ENCODE peak calls at places on chromosomes 16 and 17, in seven cellular contexts. One of them, this sample, is unnamed.

GRCh38 chr17:2695243-2695960 is 16.2 kb downstream of the CLUH start:
- DNase-seq in activated CD8-positive, alpha-beta memory T cell treated with anti-CD3 and anti-CD28 coated beads for 1 hour: no peak
- DNase-seq in iPS-NIHi11: peak
- DNase-seq in hippocampal formation: no peak
- DNase-seq in mammary epithelial cell: no peak
- DNase-seq in stimulated activated CD4-positive, alpha-beta T cell treated with anti-CD3 and anti-CD28 coated beads, Interleukin-4, amount 100 ng/mL, for 4 hours: no peak
- DNase-seq in CD8-positive, alpha-beta memory T cell: no peak
- DNase-seq in this sample: no peak

GRCh38 chr17:81858967-81859905 is 1.1 kb downstream of the P4HB start:
- DNase-seq in activated CD8-positive, alpha-beta memory T cell treated with anti-CD3 and anti-CD28 coated beads for 1 hour: no peak
- DNase-seq in iPS-NIHi11: no peak
- DNase-seq in hippocampal formation: no peak
- DNase-seq in mammary epithelial cell: no peak
- DNase-seq in stimulated activated CD4-positive, alpha-beta T cell treated with anti-CD3 and anti-CD28 coated beads, Interleukin-4, amount 100 ng/mL, for 4 hours: no peak
- DNase-seq in CD8-positive, alpha-beta memory T cell: no peak
- DNase-seq in this sample: no peak

GRCh38 chr17:72707881-72708280 is 384.6 kb downstream of the SLC39A11 start:
- DNase-seq in activated CD8-positive, alpha-beta memory T cell treated with anti-CD3 and anti-CD28 coated beads for 1 hour: no peak
- DNase-seq in iPS-NIHi11: no peak
- DNase-seq in hippocampal formation: no peak
- DNase-seq in mammary epithelial cell: no peak
- DNase-seq in stimulated activated CD4-positive, alpha-beta T cell treated with anti-CD3 and anti-CD28 coated beads, Interleukin-4, amount 100 ng/mL, for 4 hours: no peak
- DNase-seq in CD8-positive, alpha-beta memory T cell: no peak
- DNase-seq in this sample: no peak

GRCh38 chr16:86286991-86287640 is 223.2 kb upstream of the FOXF1 start:
- DNase-seq in activated CD8-positive, alpha-beta memory T cell treated with anti-CD3 and anti-CD28 coated beads for 1 hour: no peak
- DNase-seq in iPS-NIHi11: peak
- DNase-seq in hippocampal formation: no peak
- DNase-seq in mammary epithelial cell: no peak
- DNase-seq in stimulated activated CD4-positive, alpha-beta T cell treated with anti-CD3 and anti-CD28 coated beads, Interleukin-4, amount 100 ng/mL, for 4 hours: no peak
- DNase-seq in CD8-positive, alpha-beta memory T cell: no peak
- DNase-seq in this sample: no peak

GRCh38 chr17:7825206-7825980 is 8.6 kb upstream of the KDM6B start:
- DNase-seq in activated CD8-positive, alpha-beta memory T cell treated with anti-CD3 and anti-CD28 coated beads for 1 hour: no peak
- DNase-seq in iPS-NIHi11: no peak
- DNase-seq in hippocampal formation: peak
- DNase-seq in mammary epithelial cell: no peak
- DNase-seq in stimulated activated CD4-positive, alpha-beta T cell treated with anti-CD3 and anti-CD28 coated beads, Interleukin-4, amount 100 ng/mL, for 4 hours: no peak
- DNase-seq in CD8-positive, alpha-beta memory T cell: no peak
- DNase-seq in this sample: no peak

GRCh38 chr16:67672306-67672705 is 5.7 kb downstream of the C16orf86 start:
- DNase-seq in activated CD8-positive, alpha-beta memory T cell treated with anti-CD3 and anti-CD28 coated beads for 1 hour: no peak
- DNase-seq in iPS-NIHi11: no peak
- DNase-seq in hippocampal formation: no peak
- DNase-seq in mammary epithelial cell: no peak
- DNase-seq in stimulated activated CD4-positive, alpha-beta T cell treated with anti-CD3 and anti-CD28 coated beads, Interleukin-4, amount 100 ng/mL, for 4 hours: no peak
- DNase-seq in CD8-positive, alpha-beta memory T cell: no peak
- DNase-seq in this sample: no peak

GRCh38 chr16:4500283-4500682 is 24.1 kb downstream of the HMOX2 start:
- DNase-seq in activated CD8-positive, alpha-beta memory T cell treated with anti-CD3 and anti-CD28 coated beads for 1 hour: no peak
- DNase-seq in iPS-NIHi11: no peak
- DNase-seq in hippocampal formation: peak
- DNase-seq in mammary epithelial cell: peak
- DNase-seq in stimulated activated CD4-positive, alpha-beta T cell treated with anti-CD3 and anti-CD28 coated beads, Interleukin-4, amount 100 ng/mL, for 4 hours: no peak
- DNase-seq in CD8-positive, alpha-beta memory T cell: no peak
- DNase-seq in this sample: no peak

GRCh38 chr17:59366773-59367656 is 35.6 kb downstream of the YPEL2 start:
- DNase-seq in activated CD8-positive, alpha-beta memory T cell treated with anti-CD3 and anti-CD28 coated beads for 1 hour: no peak
- DNase-seq in iPS-NIHi11: no peak
- DNase-seq in hippocampal formation: no peak
- DNase-seq in mammary epithelial cell: no peak
- DNase-seq in stimulated activated CD4-positive, alpha-beta T cell treated with anti-CD3 and anti-CD28 coated beads, Interleukin-4, amount 100 ng/mL, for 4 hours: no peak
- DNase-seq in CD8-positive, alpha-beta memory T cell: no peak
- DNase-seq in this sample: no peak

GRCh38 chr17:49634487-49634865 is 43.4 kb downstream of the SPOP start:
- DNase-seq in activated CD8-positive, alpha-beta memory T cell treated with anti-CD3 and anti-CD28 coated beads for 1 hour: no peak
- DNase-seq in iPS-NIHi11: no peak
- DNase-seq in hippocampal formation: peak
- DNase-seq in mammary epithelial cell: no peak
- DNase-seq in stimulated activated CD4-positive, alpha-beta T cell treated with anti-CD3 and anti-CD28 coated beads, Interleukin-4, amount 100 ng/mL, for 4 hours: no peak
- DNase-seq in CD8-positive, alpha-beta memory T cell: no peak
- DNase-seq in this sample: no peak

GRCh38 chr16:24045641-24046040 is 209.9 kb downstream of the PRKCB start:
- DNase-seq in activated CD8-positive, alpha-beta memory T cell treated with anti-CD3 and anti-CD28 coated beads for 1 hour: no peak
- DNase-seq in iPS-NIHi11: peak
- DNase-seq in hippocampal formation: peak
- DNase-seq in mammary epithelial cell: no peak
- DNase-seq in stimulated activated CD4-positive, alpha-beta T cell treated with anti-CD3 and anti-CD28 coated beads, Interleukin-4, amount 100 ng/mL, for 4 hours: no peak
- DNase-seq in CD8-positive, alpha-beta memory T cell: no peak
- DNase-seq in this sample: no peak

GRCh38 chr17:67246398-67246647 is 1.3 kb upstream of the HELZ start:
- DNase-seq in activated CD8-positive, alpha-beta memory T cell treated with anti-CD3 and anti-CD28 coated beads for 1 hour: no peak
- DNase-seq in iPS-NIHi11: no peak
- DNase-seq in hippocampal formation: no peak
- DNase-seq in mammary epithelial cell: no peak
- DNase-seq in stimulated activated CD4-positive, alpha-beta T cell treated with anti-CD3 and anti-CD28 coated beads, Interleukin-4, amount 100 ng/mL, for 4 hours: no peak
- DNase-seq in CD8-positive, alpha-beta memory T cell: no peak
- DNase-seq in this sample: no peak

GRCh38 chr17:5669191-5669590 is 84.9 kb upstream of the NLRP1 start:
- DNase-seq in activated CD8-positive, alpha-beta memory T cell treated with anti-CD3 and anti-CD28 coated beads for 1 hour: no peak
- DNase-seq in iPS-NIHi11: no peak
- DNase-seq in hippocampal formation: no peak
- DNase-seq in mammary epithelial cell: no peak
- DNase-seq in stimulated activated CD4-positive, alpha-beta T cell treated with anti-CD3 and anti-CD28 coated beads, Interleukin-4, amount 100 ng/mL, for 4 hours: no peak
- DNase-seq in CD8-positive, alpha-beta memory T cell: no peak
- DNase-seq in this sample: no peak

GRCh38 chr16:81522141-81522701 is 77.6 kb downstream of the CMIP start:
- DNase-seq in activated CD8-positive, alpha-beta memory T cell treated with anti-CD3 and anti-CD28 coated beads for 1 hour: no peak
- DNase-seq in iPS-NIHi11: peak
- DNase-seq in hippocampal formation: no peak
- DNase-seq in mammary epithelial cell: no peak
- DNase-seq in stimulated activated CD4-positive, alpha-beta T cell treated with anti-CD3 and anti-CD28 coated beads, Interleukin-4, amount 100 ng/mL, for 4 hours: no peak
- DNase-seq in CD8-positive, alpha-beta memory T cell: peak
- DNase-seq in this sample: no peak

GRCh38 chr17:41251261-41251660 is 1.8 kb downstream of the KRTAP9-4 start:
- DNase-seq in activated CD8-positive, alpha-beta memory T cell treated with anti-CD3 and anti-CD28 coated beads for 1 hour: no peak
- DNase-seq in iPS-NIHi11: no peak
- DNase-seq in hippocampal formation: no peak
- DNase-seq in mammary epithelial cell: no peak
- DNase-seq in stimulated activated CD4-positive, alpha-beta T cell treated with anti-CD3 and anti-CD28 coated beads, Interleukin-4, amount 100 ng/mL, for 4 hours: no peak
- DNase-seq in CD8-positive, alpha-beta memory T cell: no peak
- DNase-seq in this sample: no peak

GRCh38 chr16:63403792-63404191 is 1367.6 kb upstream of the CDH8 start:
- DNase-seq in activated CD8-positive, alpha-beta memory T cell treated with anti-CD3 and anti-CD28 coated beads for 1 hour: no peak
- DNase-seq in iPS-NIHi11: no peak
- DNase-seq in hippocampal formation: no peak
- DNase-seq in mammary epithelial cell: no peak
- DNase-seq in stimulated activated CD4-positive, alpha-beta T cell treated with anti-CD3 and anti-CD28 coated beads, Interleukin-4, amount 100 ng/mL, for 4 hours: no peak
- DNase-seq in CD8-positive, alpha-beta memory T cell: no peak
- DNase-seq in this sample: no peak

GRCh38 chr16:53769185-53769584 is 65.2 kb downstream of the FTO start:
- DNase-seq in activated CD8-positive, alpha-beta memory T cell treated with anti-CD3 and anti-CD28 coated beads for 1 hour: no peak
- DNase-seq in iPS-NIHi11: no peak
- DNase-seq in hippocampal formation: no peak
- DNase-seq in mammary epithelial cell: no peak
- DNase-seq in stimulated activated CD4-positive, alpha-beta T cell treated with anti-CD3 and anti-CD28 coated beads, Interleukin-4, amount 100 ng/mL, for 4 hours: no peak
- DNase-seq in CD8-positive, alpha-beta memory T cell: no peak
- DNase-seq in this sample: no peak

GRCh38 chr17:45954914-45955313 is 44.1 kb upstream of the STH start:
- DNase-seq in activated CD8-positive, alpha-beta memory T cell treated with anti-CD3 and anti-CD28 coated beads for 1 hour: no peak
- DNase-seq in iPS-NIHi11: no peak
- DNase-seq in hippocampal formation: no peak
- DNase-seq in mammary epithelial cell: no peak
- DNase-seq in stimulated activated CD4-positive, alpha-beta T cell treated with anti-CD3 and anti-CD28 coated beads, Interleukin-4, amount 100 ng/mL, for 4 hours: no peak
- DNase-seq in CD8-positive, alpha-beta memory T cell: no peak
- DNase-seq in this sample: no peak

GRCh38 chr17:14866266-14866665 is 398.9 kb downstream of the PMP22 start:
- DNase-seq in activated CD8-positive, alpha-beta memory T cell treated with anti-CD3 and anti-CD28 coated beads for 1 hour: no peak
- DNase-seq in iPS-NIHi11: no peak
- DNase-seq in hippocampal formation: no peak
- DNase-seq in mammary epithelial cell: no peak
- DNase-seq in stimulated activated CD4-positive, alpha-beta T cell treated with anti-CD3 and anti-CD28 coated beads, Interleukin-4, amount 100 ng/mL, for 4 hours: no peak
- DNase-seq in CD8-positive, alpha-beta memory T cell: no peak
- DNase-seq in this sample: no peak

GRCh38 chr16:24995469-24995868 is 19.7 kb downstream of the ARHGAP17 start:
- DNase-seq in activated CD8-positive, alpha-beta memory T cell treated with anti-CD3 and anti-CD28 coated beads for 1 hour: no peak
- DNase-seq in iPS-NIHi11: peak
- DNase-seq in hippocampal formation: no peak
- DNase-seq in mammary epithelial cell: no peak
- DNase-seq in stimulated activated CD4-positive, alpha-beta T cell treated with anti-CD3 and anti-CD28 coated beads, Interleukin-4, amount 100 ng/mL, for 4 hours: no peak
- DNase-seq in CD8-positive, alpha-beta memory T cell: no peak
- DNase-seq in this sample: no peak

GRCh38 chr16:70298988-70299938 is at the start of gene DDX19B:
- DNase-seq in activated CD8-positive, alpha-beta memory T cell treated with anti-CD3 and anti-CD28 coated beads for 1 hour: peak
- DNase-seq in iPS-NIHi11: peak
- DNase-seq in hippocampal formation: peak
- DNase-seq in mammary epithelial cell: peak
- DNase-seq in stimulated activated CD4-positive, alpha-beta T cell treated with anti-CD3 and anti-CD28 coated beads, Interleukin-4, amount 100 ng/mL, for 4 hours: peak
- DNase-seq in CD8-positive, alpha-beta memory T cell: peak
- DNase-seq in this sample: no peak

GRCh38 chr17:83203073-83203471 is 123.7 kb downstream of the METRNL start:
- DNase-seq in activated CD8-positive, alpha-beta memory T cell treated with anti-CD3 and anti-CD28 coated beads for 1 hour: no peak
- DNase-seq in iPS-NIHi11: no peak
- DNase-seq in hippocampal formation: no peak
- DNase-seq in mammary epithelial cell: peak
- DNase-seq in stimulated activated CD4-positive, alpha-beta T cell treated with anti-CD3 and anti-CD28 coated beads, Interleukin-4, amount 100 ng/mL, for 4 hours: no peak
- DNase-seq in CD8-positive, alpha-beta memory T cell: no peak
- DNase-seq in this sample: no peak

GRCh38 chr17:45345246-45345553 is 28.4 kb upstream of the MAP3K14 start:
- DNase-seq in activated CD8-positive, alpha-beta memory T cell treated with anti-CD3 and anti-CD28 coated beads for 1 hour: no peak
- DNase-seq in iPS-NIHi11: no peak
- DNase-seq in hippocampal formation: no peak
- DNase-seq in mammary epithelial cell: no peak
- DNase-seq in stimulated activated CD4-positive, alpha-beta T cell treated with anti-CD3 and anti-CD28 coated beads, Interleukin-4, amount 100 ng/mL, for 4 hours: no peak
- DNase-seq in CD8-positive, alpha-beta memory T cell: no peak
- DNase-seq in this sample: no peak

GRCh38 chr17:79065105-79065670 is 9.4 kb upstream of the ENGASE start:
- DNase-seq in activated CD8-positive, alpha-beta memory T cell treated with anti-CD3 and anti-CD28 coated beads for 1 hour: no peak
- DNase-seq in iPS-NIHi11: peak
- DNase-seq in hippocampal formation: no peak
- DNase-seq in mammary epithelial cell: no peak
- DNase-seq in stimulated activated CD4-positive, alpha-beta T cell treated with anti-CD3 and anti-CD28 coated beads, Interleukin-4, amount 100 ng/mL, for 4 hours: peak
- DNase-seq in CD8-positive, alpha-beta memory T cell: peak
- DNase-seq in this sample: no peak

GRCh38 chr16:51134269-51134812 is 16.7 kb downstream of the SALL1 start:
- DNase-seq in activated CD8-positive, alpha-beta memory T cell treated with anti-CD3 and anti-CD28 coated beads for 1 hour: no peak
- DNase-seq in iPS-NIHi11: peak
- DNase-seq in hippocampal formation: no peak
- DNase-seq in mammary epithelial cell: no peak
- DNase-seq in stimulated activated CD4-positive, alpha-beta T cell treated with anti-CD3 and anti-CD28 coated beads, Interleukin-4, amount 100 ng/mL, for 4 hours: no peak
- DNase-seq in CD8-positive, alpha-beta memory T cell: no peak
- DNase-seq in this sample: no peak

GRCh38 chr16:57694556-57695377 is at the start of gene DRC7:
- DNase-seq in activated CD8-positive, alpha-beta memory T cell treated with anti-CD3 and anti-CD28 coated beads for 1 hour: no peak
- DNase-seq in iPS-NIHi11: peak
- DNase-seq in hippocampal formation: peak
- DNase-seq in mammary epithelial cell: peak
- DNase-seq in stimulated activated CD4-positive, alpha-beta T cell treated with anti-CD3 and anti-CD28 coated beads, Interleukin-4, amount 100 ng/mL, for 4 hours: peak
- DNase-seq in CD8-positive, alpha-beta memory T cell: no peak
- DNase-seq in this sample: no peak

GRCh38 chr17:8212312-8213180 is 2.2 kb upstream of the AURKB start:
- DNase-seq in activated CD8-positive, alpha-beta memory T cell treated with anti-CD3 and anti-CD28 coated beads for 1 hour: no peak
- DNase-seq in iPS-NIHi11: no peak
- DNase-seq in hippocampal formation: no peak
- DNase-seq in mammary epithelial cell: no peak
- DNase-seq in stimulated activated CD4-positive, alpha-beta T cell treated with anti-CD3 and anti-CD28 coated beads, Interleukin-4, amount 100 ng/mL, for 4 hours: no peak
- DNase-seq in CD8-positive, alpha-beta memory T cell: no peak
- DNase-seq in this sample: no peak

GRCh38 chr16:14249291-14250032 is 178.3 kb downstream of the MRTFB start:
- DNase-seq in activated CD8-positive, alpha-beta memory T cell treated with anti-CD3 and anti-CD28 coated beads for 1 hour: peak
- DNase-seq in iPS-NIHi11: peak
- DNase-seq in hippocampal formation: peak
- DNase-seq in mammary epithelial cell: peak
- DNase-seq in stimulated activated CD4-positive, alpha-beta T cell treated with anti-CD3 and anti-CD28 coated beads, Interleukin-4, amount 100 ng/mL, for 4 hours: peak
- DNase-seq in CD8-positive, alpha-beta memory T cell: peak
- DNase-seq in this sample: no peak

GRCh38 chr16:50007744-50008143 is 17.3 kb upstream of the CNEP1R1 start:
- DNase-seq in activated CD8-positive, alpha-beta memory T cell treated with anti-CD3 and anti-CD28 coated beads for 1 hour: no peak
- DNase-seq in iPS-NIHi11: no peak
- DNase-seq in hippocampal formation: no peak
- DNase-seq in mammary epithelial cell: no peak
- DNase-seq in stimulated activated CD4-positive, alpha-beta T cell treated with anti-CD3 and anti-CD28 coated beads, Interleukin-4, amount 100 ng/mL, for 4 hours: no peak
- DNase-seq in CD8-positive, alpha-beta memory T cell: no peak
- DNase-seq in this sample: no peak

GRCh38 chr16:9709221-9709620 is 473.0 kb downstream of the GRIN2A start:
- DNase-seq in activated CD8-positive, alpha-beta memory T cell treated with anti-CD3 and anti-CD28 coated beads for 1 hour: no peak
- DNase-seq in iPS-NIHi11: no peak
- DNase-seq in hippocampal formation: no peak
- DNase-seq in mammary epithelial cell: no peak
- DNase-seq in stimulated activated CD4-positive, alpha-beta T cell treated with anti-CD3 and anti-CD28 coated beads, Interleukin-4, amount 100 ng/mL, for 4 hours: no peak
- DNase-seq in CD8-positive, alpha-beta memory T cell: no peak
- DNase-seq in this sample: no peak

This sample was measured in cortex of kidney.